ENCODE peak calls at places on chromosomes 13 and 19, in six cellular contexts. K is Peyer's patch, T is IMR-90, M is lower leg skin, O is breast epithelium, R is ovary. A is an unnamed sample.
A peak's percentile ranks its signal among the peaks of the same experiment; 100 is the strongest.

GRCh38 chr13:95862401-95862800 is 185.5 kb downstream of the DNAJC3 start:
- DNase-seq in K (no peak), T (peak; percentile 12), M (no peak), O (no peak), R (no peak), A (no peak)

GRCh38 chr13:111031531-111031961 is 83.6 kb upstream of the ARHGEF7 start:
- DNase-seq in K (no peak), T (peak; percentile 58), M (no peak), O (no peak), R (no peak), A (no peak)

GRCh38 chr19:8302734-8303133 is 5.4 kb downstream of the CD320 start:
- DNase-seq in K (peak; percentile 39), T (no peak), M (peak; percentile 77), O (no peak), R (peak; percentile 13), A (no peak)

GRCh38 chr19:47430041-47430802 is 10.9 kb upstream of the MEIS3 start:
- DNase-seq in K (peak; percentile 73), T (peak; percentile 27), M (no peak), O (no peak), R (no peak), A (peak; percentile 56)

GRCh38 chr13:100045355-100045754 is 43.5 kb upstream of the PCCA start:
- DNase-seq in K (no peak), T (no peak), M (no peak), O (no peak), R (no peak), A (no peak)

GRCh38 chr19:28705008-28705407 is 507.9 kb downstream of the UQCRFS1 start:
- DNase-seq in K (no peak), T (peak; percentile 62), M (no peak), O (no peak), R (no peak), A (no peak)

GRCh38 chr13:85693889-85694511 is 105.2 kb downstream of the SLITRK6 start:
- DNase-seq in K (no peak), T (peak; percentile 44), M (no peak), O (no peak), R (no peak), A (no peak)

GRCh38 chr13:41188584-41188983 is 5.8 kb downstream of the KBTBD7 start:
- DNase-seq in K (no peak), T (peak; percentile 89), M (no peak), O (no peak), R (no peak), A (no peak)

GRCh38 chr13:101474419-101474957 is 22.0 kb downstream of the ITGBL1 start:
- DNase-seq in K (no peak), T (peak; percentile 91), M (no peak), O (peak; percentile 55), R (no peak), A (no peak)

GRCh38 chr13:48595330-48596127 is 58.2 kb upstream of the CYSLTR2 start:
- DNase-seq in K (peak; percentile 67), T (peak; percentile 70), M (no peak), O (no peak), R (peak; percentile 81), A (peak; percentile 84)

GRCh38 chr19:3810708-3811355 is 24.7 kb upstream of the MATK start:
- DNase-seq in K (peak; percentile 69), T (no peak), M (no peak), O (no peak), R (no peak), A (no peak)

GRCh38 chr19:48196321-48196761 is 25.9 kb downstream of the ZSWIM9 start:
- DNase-seq in K (no peak), T (no peak), M (peak; percentile 75), O (peak; percentile 14), R (no peak), A (no peak)

GRCh38 chr19:41746593-41747227 is 8.6 kb upstream of the CEACAM6 start:
- DNase-seq in K (peak; percentile 79), T (peak; percentile 39), M (peak; percentile 49), O (no peak), R (no peak), A (peak; percentile 42)

GRCh38 chr13:77001540-77001939 is 9.7 kb downstream of the CLN5 start:
- DNase-seq in K (no peak), T (no peak), M (no peak), O (no peak), R (no peak), A (no peak)

GRCh38 chr13:113449693-113450347 is 3.5 kb downstream of the ADPRHL1 start:
- DNase-seq in K (no peak), T (no peak), M (no peak), O (no peak), R (no peak), A (no peak)

GRCh38 chr19:15318241-15318691 is 14.1 kb downstream of the BRD4 start:
- DNase-seq in K (peak; percentile 66), T (peak; percentile 42), M (no peak), O (no peak), R (no peak), A (no peak)

GRCh38 chr13:66200555-66200954 is 1029.6 kb downstream of the PCDH9 start:
- DNase-seq in K (no peak), T (no peak), M (no peak), O (no peak), R (no peak), A (no peak)

GRCh38 chr19:3589949-3590348 is 4.7 kb downstream of the GIPC3 start:
- DNase-seq in K (no peak), T (no peak), M (no peak), O (no peak), R (no peak), A (no peak)

GRCh38 chr19:45321848-45322247 is 827 bp downstream of the CKM start:
- DNase-seq in K (no peak), T (no peak), M (no peak), O (no peak), R (no peak), A (no peak)

GRCh38 chr19:49579947-49580263 is 451 bp downstream of the NOSIP start:
- DNase-seq in K (no peak), T (no peak), M (no peak), O (no peak), R (no peak), A (no peak)

GRCh38 chr13:47413112-47413511 is 516.3 kb upstream of the HTR2A start:
- DNase-seq in K (no peak), T (peak; percentile 34), M (no peak), O (no peak), R (no peak), A (no peak)

GRCh38 chr13:113122571-113123225 is at the start of gene F10:
- DNase-seq in K (peak; percentile 90), T (peak; percentile 75), M (peak; percentile 94), O (no peak), R (peak; percentile 79), A (peak; percentile 79)

GRCh38 chr13:85266331-85266730 is 532.9 kb downstream of the SLITRK6 start:
- DNase-seq in K (no peak), T (no peak), M (no peak), O (no peak), R (no peak), A (no peak)

GRCh38 chr19:49971991-49972401 is 11.0 kb upstream of the SIGLEC11 start:
- DNase-seq in K (no peak), T (no peak), M (no peak), O (no peak), R (peak; percentile 87), A (peak; percentile 43)

GRCh38 chr19:4099054-4099764 is 24.7 kb downstream of the MAP2K2 start:
- DNase-seq in K (no peak), T (no peak), M (no peak), O (no peak), R (no peak), A (no peak)

GRCh38 chr19:49951806-49952474 is 9.0 kb downstream of the SIGLEC11 start:
- DNase-seq in K (no peak), T (no peak), M (no peak), O (no peak), R (no peak), A (no peak)

GRCh38 chr19:51807111-51807701 is 12.2 kb downstream of the FPR3 start:
- DNase-seq in K (no peak), T (no peak), M (no peak), O (no peak), R (no peak), A (peak; percentile 85)

GRCh38 chr13:44396963-44397580 is 23.4 kb downstream of the SERP2 start:
- DNase-seq in K (no peak), T (peak; percentile 26), M (peak; percentile 70), O (no peak), R (peak; percentile 40), A (no peak)

GRCh38 chr13:44396295-44396962 is 22.8 kb downstream of the SERP2 start:
- DNase-seq in K (no peak), T (no peak), M (peak; percentile 56), O (no peak), R (no peak), A (no peak)

GRCh38 chr13:44398606-44399005 is 25.0 kb downstream of the SERP2 start:
- DNase-seq in K (no peak), T (no peak), M (peak; percentile 61), O (no peak), R (no peak), A (no peak)

GRCh38 chr13:44399045-44399444 is 25.4 kb downstream of the SERP2 start:
- DNase-seq in K (no peak), T (no peak), M (peak; percentile 25), O (no peak), R (no peak), A (no peak)

GRCh38 chr13:44397766-44398223 is 24.2 kb downstream of the SERP2 start:
- DNase-seq in K (no peak), T (peak; percentile 20), M (peak; percentile 77), O (no peak), R (no peak), A (no peak)
- TF ChIP-seq POLR2A in K (no peak), T (no peak), M (no peak), O (no peak), R (no peak), A (no peak)

GRCh38 chr13:98977568-98978270 is at the start of gene DOCK9:
- DNase-seq in K (no peak), T (peak; percentile 65), M (peak; percentile 91), O (no peak), R (peak; percentile 49), A (peak; percentile 79)
- H3K4me3 ChIP-seq in K (peak within 1 kb of the TSS; percentile 45), T (peak within 1 kb of the TSS; percentile 49), M (peak within 1 kb of the TSS; percentile 42), O (peak within 1 kb of the TSS; percentile 67), R (peak within 1 kb of the TSS; percentile 32), A (peak within 1 kb of the TSS; percentile 49)

GRCh38 chr13:50587839-50588373 is 255.6 kb downstream of the DLEU7 start:
- DNase-seq in K (no peak), T (no peak), M (no peak), O (no peak), R (no peak), A (no peak)
- TF ChIP-seq POLR2A in K (no peak), T (no peak), M (no peak), O (no peak), R (no peak), A (no peak)

DNA sequence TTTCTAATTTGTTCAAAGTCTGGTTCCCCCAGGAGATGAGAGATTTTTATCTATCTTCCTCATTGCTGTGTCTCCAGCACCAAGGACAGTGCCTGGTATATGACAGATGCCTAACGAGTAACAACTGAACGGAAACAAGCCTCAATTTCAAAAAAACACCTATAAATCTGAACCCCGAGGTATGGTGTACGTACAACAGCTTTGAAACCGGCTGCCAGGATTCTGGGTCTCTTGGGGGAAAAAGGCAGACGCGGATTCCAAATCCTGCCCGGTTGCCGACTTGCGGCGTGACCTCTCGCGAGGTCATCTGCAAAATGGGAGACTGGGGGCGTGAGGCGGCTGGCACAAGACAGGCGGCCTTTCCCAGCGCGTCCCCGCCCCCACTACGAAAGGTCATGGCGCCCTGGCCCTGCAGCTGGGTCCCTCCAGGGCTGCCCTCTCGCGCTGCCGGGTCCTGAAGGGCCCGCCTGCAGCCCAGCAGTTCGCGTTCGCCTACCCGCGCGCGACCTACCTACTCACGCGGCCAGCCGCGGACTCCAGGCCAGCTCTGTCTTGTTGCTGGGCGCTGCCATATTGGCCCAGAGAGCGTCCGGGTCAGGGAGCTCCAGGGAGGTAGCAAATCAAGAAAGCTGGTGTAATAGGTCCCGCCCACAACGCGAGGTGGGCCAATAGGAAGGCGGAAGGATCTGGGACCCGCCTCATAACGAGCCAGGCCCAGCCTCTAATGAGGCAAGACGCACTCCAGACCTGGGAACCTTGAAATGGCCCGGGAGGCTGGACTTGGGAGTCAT is at the start of gene ECSIT:
- DNase-seq in K (peak; percentile 99), T (peak; percentile 98), M (peak; percentile 99), O (peak; percentile 98), R (peak; percentile 99), A (peak; percentile 99)
- H3K4me3 ChIP-seq in K (peak within 1 kb of the TSS; percentile 63), T (peak within 1 kb of the TSS; percentile 74), M (peak within 1 kb of the TSS; percentile 64), O (peak within 1 kb of the TSS; percentile 86), R (peak within 1 kb of the TSS; percentile 85), A (peak within 1 kb of the TSS; percentile 81)

A was measured in testis.